ENCODE peak calls at places on chromosomes 6 and 20, in eight cellular contexts. C is HepG2, U is HCT116, F is endothelial cell of umbilical vein, M is H1, X is GM12878, L is A549, P is SK-N-SH. Y is an unnamed sample.

GRCh38 chr6:134363323-134364039 is 45.6 kb upstream of the SGK1 start:
- DNase-seq in C (no peak), U (peak; percentile 82), F (peak; percentile 17), M (no peak), X (no peak), L (peak; percentile 79), P (no peak), Y (no peak)

GRCh38 chr6:1230689-1231605 is 81.0 kb upstream of the FOXQ1 start:
- DNase-seq in C (peak; percentile 86), U (no peak), F (no peak), M (no peak), X (no peak), L (no peak), P (no peak), Y (no peak)

GRCh38 chr6:122719176-122719575 is 60.3 kb upstream of the FABP7 start:
- DNase-seq in C (no peak), U (no peak), F (no peak), M (no peak), X (no peak), L (no peak), P (no peak), Y (no peak)

GRCh38 chr6:125211352-125211751 is 57.8 kb downstream of the TPD52L1 start:
- DNase-seq in C (no peak), U (no peak), F (no peak), M (no peak), X (no peak), L (no peak), P (no peak), Y (no peak)

GRCh38 chr6:166629628-166630027 is 2.6 kb upstream of the RPS6KA2 start:
- DNase-seq in C (no peak), U (no peak), F (no peak), M (no peak), X (no peak), L (no peak), P (no peak), Y (peak; percentile 57)

GRCh38 chr6:116070990-116071389 is 10.3 kb upstream of the FRK start:
- DNase-seq in C (peak; percentile 70), U (no peak), F (no peak), M (no peak), X (no peak), L (no peak), P (no peak), Y (no peak)

GRCh38 chr6:14278436-14278835 is 160.9 kb downstream of the CD83 start:
- DNase-seq in C (no peak), U (no peak), F (no peak), M (no peak), X (no peak), L (no peak), P (no peak), Y (no peak)

GRCh38 chr6:138989098-138989983 is 1.3 kb upstream of the REPS1 start:
- DNase-seq in C (peak; percentile 54), U (no peak), F (no peak), M (no peak), X (no peak), L (no peak), P (no peak), Y (no peak)

GRCh38 chr6:108581932-108582500 is 21.3 kb downstream of the FOXO3 start:
- DNase-seq in C (no peak), U (no peak), F (no peak), M (no peak), X (no peak), L (no peak), P (peak; percentile 31), Y (no peak)

GRCh38 chr6:14999106-14999505 is 246.8 kb upstream of the JARID2 start:
- DNase-seq in C (no peak), U (no peak), F (no peak), M (no peak), X (no peak), L (no peak), P (no peak), Y (no peak)

GRCh38 chr20:50663095-50663821 is 28.1 kb downstream of the RIPOR3 start:
- DNase-seq in C (peak; percentile 84), U (peak; percentile 36), F (no peak), M (no peak), X (no peak), L (no peak), P (peak; percentile 56), Y (peak; percentile 72)

GRCh38 chr6:127880452-127880851 is 20.4 kb downstream of the THEMIS start:
- DNase-seq in C (no peak), U (no peak), F (no peak), M (no peak), X (no peak), L (no peak), P (no peak), Y (no peak)

GRCh38 chr20:45450097-45450818 is 19.3 kb upstream of the WFDC2 start:
- DNase-seq in C (peak; percentile 66), U (peak; percentile 31), F (peak; percentile 54), M (no peak), X (no peak), L (peak; percentile 28), P (peak; percentile 41), Y (peak; percentile 94)

GRCh38 chr6:151180321-151180720 is 59.4 kb upstream of the AKAP12 start:
- DNase-seq in C (no peak), U (no peak), F (no peak), M (no peak), X (no peak), L (no peak), P (no peak), Y (peak; percentile 50)

GRCh38 chr20:32661820-32662528 is 11.8 kb downstream of the C20orf203 start:
- DNase-seq in C (no peak), U (no peak), F (no peak), M (no peak), X (no peak), L (no peak), P (no peak), Y (no peak)

GRCh38 chr20:32018269-32019155 is 8.3 kb downstream of the CCM2L start:
- DNase-seq in C (peak; percentile 76), U (peak; percentile 81), F (peak; percentile 66), M (peak; percentile 57), X (no peak), L (peak; percentile 77), P (peak; percentile 96), Y (peak; percentile 40)

GRCh38 chr6:80872951-80873308 is 766.5 kb downstream of the BCKDHB start:
- DNase-seq in C (no peak), U (no peak), F (no peak), M (no peak), X (no peak), L (no peak), P (no peak), Y (no peak)

GRCh38 chr6:98769546-98769945 is 64.8 kb upstream of the POU3F2 start:
- DNase-seq in C (peak; percentile 24), U (peak; percentile 40), F (no peak), M (no peak), X (no peak), L (peak; percentile 1), P (no peak), Y (peak; percentile 32)

GRCh38 chr6:64817525-64817924 is 889.5 kb downstream of the EYS start:
- DNase-seq in C (no peak), U (no peak), F (peak; percentile 39), M (no peak), X (no peak), L (no peak), P (no peak), Y (no peak)

GRCh38 chr20:24638546-24639166 is 169.2 kb downstream of the SYNDIG1 start:
- DNase-seq in C (no peak), U (no peak), F (no peak), M (no peak), X (no peak), L (no peak), P (no peak), Y (no peak)
- TF ChIP-seq MAX in C (no peak), U (no peak), F (no peak), M (no peak), X (no peak), L (no peak), P (no peak), Y (no peak)

DNA sequence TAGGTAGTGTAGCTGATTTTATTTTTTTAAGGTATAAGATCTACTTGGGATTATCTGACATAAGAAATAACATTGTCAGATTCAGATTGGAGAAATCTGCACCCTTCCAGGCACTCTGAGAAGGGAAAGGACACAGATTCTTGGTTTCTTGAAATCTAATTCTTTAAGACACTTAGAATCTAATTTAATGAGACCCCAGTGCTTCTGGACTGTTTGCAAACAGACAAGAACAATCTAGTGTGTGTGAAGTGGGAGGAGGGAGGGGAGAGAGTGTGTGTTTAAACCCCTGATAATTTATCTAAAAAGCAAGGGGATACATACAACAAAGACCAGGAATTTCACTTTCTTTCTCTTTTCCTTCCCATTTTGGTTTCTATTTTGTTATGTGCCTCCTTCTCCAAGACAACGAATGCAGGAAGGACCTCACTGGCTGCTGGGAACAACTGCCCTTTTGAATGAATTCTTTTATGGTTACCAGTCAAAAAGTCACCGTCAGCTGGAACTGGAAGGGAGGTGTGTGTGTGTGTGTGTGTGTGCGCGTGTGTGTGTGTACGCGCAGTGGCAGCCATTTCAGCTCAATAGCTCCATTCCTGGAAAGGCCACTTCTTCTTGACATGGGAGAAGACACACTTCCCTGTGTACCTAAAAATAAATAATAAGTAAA is 129.4 kb downstream of the BCAS1 start:
- DNase-seq in C (no peak), U (no peak), F (peak; percentile 92), M (no peak), X (no peak), L (peak; percentile 19), P (no peak), Y (no peak)
- H3K4me3 ChIP-seq in C (no peak overlapping the region), U (no peak overlapping the region), F (no peak overlapping the region), M (peak overlapping the region; percentile 48), X (peak overlapping the region; percentile 63), L (peak overlapping the region; percentile 9), P (no peak overlapping the region), Y (no peak overlapping the region)

DNA sequence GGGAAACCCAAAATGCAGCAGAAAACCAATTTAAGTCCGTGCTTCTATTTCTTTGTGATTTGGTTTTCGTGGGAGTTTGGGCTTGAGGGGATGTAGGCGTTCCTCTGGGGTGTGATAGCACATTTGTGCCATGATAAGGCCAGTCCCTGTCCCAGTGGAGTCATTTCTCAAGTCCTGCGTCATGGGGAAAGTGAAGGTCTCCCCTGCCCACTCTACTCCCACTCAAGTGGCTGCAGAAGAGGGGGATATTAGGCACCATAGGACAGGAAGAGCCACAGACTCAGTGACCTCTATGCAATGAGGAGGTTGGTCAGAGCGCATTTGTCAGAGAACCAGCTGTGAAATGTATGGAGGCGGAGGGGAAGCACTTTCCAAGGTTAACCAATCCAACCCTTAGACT is 52.0 kb upstream of the EDN1 start:
- DNase-seq in C (no peak), U (no peak), F (no peak), M (no peak), X (no peak), L (no peak), P (no peak), Y (peak; percentile 35)
- TF ChIP-seq MAX in C (no peak), U (no peak), F (no peak), M (no peak), X (no peak), L (no peak), P (no peak), Y (no peak)

DNA sequence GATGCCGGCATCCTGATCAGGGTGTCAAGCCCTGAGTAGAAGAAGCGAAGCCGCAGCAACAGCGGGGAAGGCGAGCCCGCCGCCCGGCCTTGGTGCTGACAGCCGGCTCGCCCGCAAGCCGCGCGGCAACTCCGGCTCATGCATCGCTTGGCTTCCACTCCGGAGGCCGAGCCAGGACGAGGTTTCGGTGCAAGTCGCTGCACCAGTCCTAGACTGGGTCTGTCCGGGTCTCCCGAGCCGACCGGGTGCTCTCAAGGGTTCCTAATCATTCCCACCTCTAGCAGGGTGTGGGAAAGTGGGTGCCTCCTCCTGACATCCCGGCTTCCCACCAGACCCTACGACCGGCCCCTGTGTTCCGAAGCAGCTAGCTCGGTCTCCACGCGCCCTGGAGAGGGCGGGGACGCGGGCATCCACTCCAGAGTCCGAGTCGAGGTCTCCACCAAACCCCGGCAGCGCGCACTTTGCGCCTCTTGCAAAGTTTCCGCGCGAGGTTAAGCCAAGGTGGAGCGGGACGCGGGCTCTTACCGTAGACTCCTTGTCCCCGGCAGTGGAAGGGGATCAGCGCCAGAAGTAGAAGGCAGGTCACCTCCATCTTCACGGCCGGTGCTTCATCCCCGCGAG is 1.4 kb downstream of the MDGA1 start:
- DNase-seq in C (no peak), U (no peak), F (peak; percentile 24), M (no peak), X (no peak), L (no peak), P (peak; percentile 66), Y (peak; percentile 35)
- H3K4me3 ChIP-seq in C (no peak overlapping the region), U (peak overlapping the region; percentile 78), F (peak overlapping the region; percentile 55), M (peak overlapping the region; percentile 70), X (peak overlapping the region; percentile 92), L (peak overlapping the region; percentile 70), P (peak overlapping the region; percentile 89), Y (no peak overlapping the region)